ENCODE peak calls at places on chromosomes 7 and 10, in seven cellular contexts. E is neuronal stem cell, D is H9, K is IMR-90, N is mesenchymal stem cell, X is trophoblast cell, U is H1. F is an unnamed sample. For H3K4me1, the result is how much of the 10 kb centered on the place peaks cover.

GRCh38 chr10:129761166-129761565 is 202.9 kb downstream of the EBF3 start:
- DNase-seq in E (no peak), D (peak), K (no peak), N (no peak), X (no peak), U (peak), F (no peak)

GRCh38 chr10:131751827-131752775 is 148.7 kb upstream of the PPP2R2D start:
- DNase-seq in E (no peak), D (no peak), K (no peak), N (no peak), X (no peak), U (no peak), F (peak)

GRCh38 chr10:28776519-28776918 is 99.2 kb downstream of the BAMBI start:
- DNase-seq in E (no peak), D (no peak), K (no peak), N (no peak), X (no peak), U (no peak), F (no peak)

GRCh38 chr10:67976292-67977245 is 92.1 kb downstream of the SIRT1 start:
- DNase-seq in E (no peak), D (peak), K (peak), N (no peak), X (no peak), U (no peak), F (no peak)

GRCh38 chr7:130143986-130144618 is 61.1 kb downstream of the TMEM209 start:
- DNase-seq in E (no peak), D (no peak), K (no peak), N (no peak), X (no peak), U (peak), F (no peak)

GRCh38 chr10:119539359-119539651 is 3.2 kb downstream of the RGS10 start:
- DNase-seq in E (no peak), D (no peak), K (no peak), N (no peak), X (no peak), U (no peak), F (no peak)

GRCh38 chr7:110973566-110973965 is 117.4 kb upstream of the LRRN3 start:
- DNase-seq in E (no peak), D (no peak), K (no peak), N (no peak), X (no peak), U (no peak), F (no peak)

GRCh38 chr10:60526024-60526585 is 136.4 kb upstream of the ANK3 start:
- DNase-seq in E (no peak), D (no peak), K (no peak), N (no peak), X (peak), U (no peak), F (no peak)

GRCh38 chr7:47069385-47070076 is 512.4 kb downstream of the TNS3 start:
- DNase-seq in E (no peak), D (no peak), K (no peak), N (no peak), X (no peak), U (no peak), F (no peak)
- H2AK5ac ChIP-seq in E (no peak), D (no peak), K (no peak), N (no peak), X (no peak), U (no peak), F (no peak)

GRCh38 chr10:79604294-79604693 is 6.4 kb upstream of the SFTPA1 start:
- DNase-seq in E (no peak), D (no peak), K (no peak), N (no peak), X (no peak), U (no peak), F (no peak)
- H3K4me1 ChIP-seq in E (under half), D (under half), K (under half), N (under half), X (under half), U (under half), F (under half)

GRCh38 chr10:4330626-4331025 is 495.4 kb upstream of the AKR1E2 start:
- DNase-seq in E (no peak), D (no peak), K (no peak), N (no peak), X (no peak), U (no peak), F (no peak)
- H3K4me2 ChIP-seq in E (no peak), D (no peak), K (no peak), N (no peak), X (no peak), U (no peak), F (no peak)

GRCh38 chr10:6010569-6010968 is 33.2 kb upstream of the IL15RA start:
- DNase-seq in E (no peak), D (no peak), K (no peak), N (no peak), X (no peak), U (no peak), F (no peak)

GRCh38 chr10:6009159-6009558 is 31.8 kb upstream of the IL15RA start:
- DNase-seq in E (no peak), D (no peak), K (peak), N (peak), X (peak), U (no peak), F (no peak)

GRCh38 chr10:6006991-6007390 is 29.6 kb upstream of the IL15RA start:
- DNase-seq in E (no peak), D (no peak), K (no peak), N (no peak), X (no peak), U (no peak), F (no peak)

GRCh38 chr10:6009961-6010360 is 32.6 kb upstream of the IL15RA start:
- DNase-seq in E (no peak), D (no peak), K (peak), N (no peak), X (no peak), U (no peak), F (no peak)

DNA sequence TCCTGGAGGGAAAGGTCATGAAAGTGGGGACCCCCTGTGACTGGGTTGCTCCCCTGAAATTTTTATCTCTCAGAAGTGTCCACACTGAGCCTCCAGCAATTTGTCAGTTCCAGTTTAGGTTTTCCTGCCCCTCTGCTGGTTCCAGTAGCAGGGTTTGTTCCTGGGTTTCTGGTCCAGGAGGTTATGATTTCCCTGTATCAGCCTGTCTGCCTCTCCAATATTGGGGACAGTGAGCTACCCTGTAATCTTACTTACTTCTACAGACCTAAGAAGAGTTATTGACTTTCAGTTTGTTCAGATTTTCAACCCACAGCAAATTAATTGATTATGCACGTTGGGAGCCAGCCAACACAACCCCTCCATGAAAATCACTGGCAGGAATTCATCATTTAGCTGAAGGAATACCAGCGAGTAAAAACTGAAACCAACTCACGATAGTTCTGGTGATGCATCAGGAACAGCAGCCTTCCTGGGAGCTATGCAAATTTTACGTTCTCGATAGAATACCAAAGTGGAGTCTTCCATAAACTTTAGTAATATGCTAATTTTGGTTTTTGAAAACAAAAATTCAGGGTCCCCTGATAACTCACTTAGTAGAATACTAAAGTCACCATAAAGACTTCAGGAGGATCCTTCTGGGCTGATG is 31.3 kb upstream of the IL15RA start:
- DNase-seq in E (no peak), D (no peak), K (peak), N (no peak), X (no peak), U (no peak), F (no peak)
- H2AK5ac ChIP-seq in E (no peak), D (no peak), K (no peak), N (no peak), X (no peak), U (no peak), F (no peak)

GRCh38 chr7:141522657-141523342 is 28.4 kb upstream of the AGK start:
- DNase-seq in E (no peak), D (no peak), K (no peak), N (no peak), X (no peak), U (no peak), F (peak)

GRCh38 chr7:141528399-141528798 is 22.8 kb upstream of the AGK start:
- DNase-seq in E (no peak), D (no peak), K (no peak), N (no peak), X (no peak), U (no peak), F (no peak)

GRCh38 chr7:141526115-141526514 is 25.1 kb upstream of the AGK start:
- DNase-seq in E (no peak), D (no peak), K (no peak), N (no peak), X (no peak), U (no peak), F (no peak)

DNA sequence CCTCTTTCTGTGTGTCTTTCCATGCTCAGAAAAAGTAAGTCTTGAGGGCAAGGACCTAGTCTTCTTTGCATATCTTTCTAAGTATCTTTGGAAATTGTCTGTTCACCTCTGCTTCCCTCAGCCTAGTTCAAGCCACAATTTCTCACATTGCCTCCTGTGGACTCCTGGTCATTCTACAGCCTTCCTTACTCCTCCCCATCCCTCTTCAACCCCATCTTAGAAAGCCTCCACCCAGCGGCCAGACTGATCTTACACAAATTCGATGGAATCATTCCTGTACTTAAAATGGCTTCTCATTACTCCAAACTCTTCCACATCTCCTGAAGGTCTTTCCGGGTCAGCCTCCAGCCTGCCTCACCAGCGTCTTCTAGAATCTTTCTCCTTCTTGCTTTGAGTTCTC is 24.1 kb upstream of the AGK start:
- DNase-seq in E (no peak), D (no peak), K (no peak), N (no peak), X (no peak), U (no peak), F (no peak)
- H3K4me1 ChIP-seq in E (under half), D (under half), K (under half), N (under half), X (under half), U (under half), F (under half)

DNA sequence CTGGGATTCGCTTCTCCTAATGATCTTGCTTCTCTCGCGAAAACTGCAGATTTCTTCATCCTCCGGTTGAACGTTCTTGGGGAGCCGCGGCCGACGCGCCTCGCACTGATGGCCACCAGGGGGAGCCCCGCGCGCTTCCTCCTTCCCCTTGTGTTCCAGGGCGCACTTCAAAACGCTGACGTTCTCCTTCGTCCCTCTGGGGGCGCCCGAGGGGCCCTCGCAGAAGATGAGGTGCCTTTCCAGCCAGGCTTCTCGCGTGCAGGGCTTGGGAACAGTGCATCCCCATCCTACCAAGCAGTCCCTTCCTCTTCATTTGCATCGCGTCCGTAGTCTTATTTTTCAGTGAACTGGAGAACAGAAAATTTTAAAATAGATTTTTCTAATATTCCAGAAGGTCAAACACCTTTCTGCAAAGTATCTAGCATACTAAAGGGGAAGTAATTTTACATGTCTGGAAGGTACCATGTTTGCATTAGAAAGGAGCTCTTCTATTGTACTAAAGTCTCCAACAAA is 22.5 kb downstream of the GSTO2 start:
- DNase-seq in E (peak), D (peak), K (peak), N (peak), X (peak), U (peak), F (peak)
- H3K4me2 ChIP-seq in E (no peak), D (no peak), K (peak), N (peak), X (peak), U (peak), F (no peak)

GRCh38 chr10:84352251-84352842 is 24.0 kb downstream of the CCSER2 start:
- DNase-seq in E (peak), D (peak), K (peak), N (peak), X (peak), U (peak), F (peak)

GRCh38 chr10:84344560-84344959 is 16.2 kb downstream of the CCSER2 start:
- DNase-seq in E (no peak), D (no peak), K (no peak), N (no peak), X (no peak), U (no peak), F (no peak)

GRCh38 chr10:84348431-84348830 is 20.0 kb downstream of the CCSER2 start:
- DNase-seq in E (no peak), D (no peak), K (peak), N (peak), X (no peak), U (no peak), F (no peak)

GRCh38 chr10:84353052-84353803 is 24.8 kb downstream of the CCSER2 start:
- DNase-seq in E (no peak), D (peak), K (no peak), N (no peak), X (no peak), U (no peak), F (no peak)

GRCh38 chr10:84348860-84349259 is 20.5 kb downstream of the CCSER2 start:
- DNase-seq in E (no peak), D (no peak), K (peak), N (peak), X (no peak), U (no peak), F (no peak)
- H2AK5ac ChIP-seq in E (no peak), D (no peak), K (no peak), N (no peak), X (no peak), U (no peak), F (no peak)

DNA sequence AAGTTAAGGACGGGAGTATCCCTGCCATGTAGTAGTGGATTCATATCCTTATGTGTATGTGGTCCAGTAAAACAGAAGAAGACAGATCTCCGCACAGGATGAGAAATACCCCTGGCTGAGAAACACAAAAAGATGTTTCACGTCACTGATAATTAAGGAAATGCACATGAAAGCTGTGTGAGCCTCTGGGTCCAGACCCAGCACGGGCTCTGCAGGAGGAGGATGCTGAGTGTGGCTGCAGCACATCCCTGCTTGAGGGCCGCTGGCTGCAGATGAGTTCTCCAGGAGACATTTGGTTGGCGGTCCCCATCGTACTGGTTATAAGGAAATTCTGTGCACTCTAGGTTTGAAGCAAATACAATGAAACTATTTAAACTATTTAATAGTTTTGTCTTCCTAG is 8.2 kb upstream of the SUN1 start:
- DNase-seq in E (no peak), D (no peak), K (no peak), N (no peak), X (no peak), U (no peak), F (no peak)
- H3K4me1 ChIP-seq in E (under half), D (under half), K (under half), N (under half), X (under half), U (under half), F (under half)

GRCh38 chr7:14841086-14841485 is 61.5 kb downstream of the DGKB start:
- DNase-seq in E (no peak), D (no peak), K (no peak), N (no peak), X (peak), U (no peak), F (no peak)

GRCh38 chr7:14837216-14837615 is 65.3 kb downstream of the DGKB start:
- DNase-seq in E (no peak), D (no peak), K (no peak), N (no peak), X (no peak), U (no peak), F (no peak)

GRCh38 chr7:14836571-14837189 is 65.9 kb downstream of the DGKB start:
- DNase-seq in E (peak), D (peak), K (peak), N (peak), X (no peak), U (peak), F (peak)

GRCh38 chr7:14841850-14842249 is 60.7 kb downstream of the DGKB start:
- DNase-seq in E (no peak), D (no peak), K (peak), N (no peak), X (peak), U (no peak), F (no peak)

DNA sequence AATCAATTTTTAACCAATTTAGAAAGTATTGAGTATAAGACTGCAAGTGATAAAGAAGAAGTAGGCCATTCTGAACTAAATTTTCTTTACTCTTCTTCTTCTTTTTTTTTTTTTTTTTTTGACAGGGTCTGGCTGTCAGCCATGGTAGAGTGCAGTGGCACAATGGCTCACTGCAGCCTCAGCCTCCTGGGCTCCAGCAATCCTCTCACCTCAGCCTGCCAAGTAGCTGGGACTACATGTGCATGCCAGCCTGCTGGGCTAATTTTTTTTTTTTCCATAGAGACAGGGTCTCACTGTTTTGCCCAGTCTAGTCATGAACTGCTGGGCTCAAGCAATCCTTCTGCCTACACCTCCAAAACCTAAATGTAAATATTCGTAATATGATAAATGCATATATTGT is 63.2 kb downstream of the DGKB start:
- DNase-seq in E (no peak), D (no peak), K (no peak), N (no peak), X (no peak), U (no peak), F (no peak)
- H3K4me2 ChIP-seq in E (no peak), D (no peak), K (no peak), N (no peak), X (no peak), U (no peak), F (no peak)

F was measured in mesendoderm.